ENCODE peak calls at places on chromosome 1, in eight cellular contexts. M is mammary epithelial cell, T is suprapubic skin, P is RWPE1, Y is epithelial cell of esophagus, C is uterus, X is tibial artery, L is AG04450. D is an unnamed sample.

GRCh38 chr1:231508497-231508896 is 20.0 kb upstream of the TSNAX start:
- DNase-seq in C (no peak), X (no peak), P (no peak), T (no peak), Y (no peak), M (no peak), L (no peak), D (no peak)

GRCh38 chr1:236284291-236284711 is 2.5 kb upstream of the ERO1B start:
- DNase-seq in Y (no peak), P (no peak), X (no peak), L (no peak), T (no peak), M (no peak), C (no peak), D (no peak)

GRCh38 chr1:169484683-169485426 is 889 bp downstream of the SLC19A2 start:
- DNase-seq in T (peak; percentile 82), Y (peak; percentile 68), P (peak; percentile 25), L (no peak), X (peak; percentile 89), M (peak; percentile 60), C (peak; percentile 60), D (peak; percentile 88)

GRCh38 chr1:165828103-165828558 is 717 bp downstream of the UCK2 start:
- DNase-seq in M (peak; percentile 39), P (peak; percentile 62), X (peak; percentile 65), C (peak; percentile 24), L (no peak), Y (peak; percentile 38), T (no peak), D (no peak)

GRCh38 chr1:227449051-227449450 is 114.3 kb upstream of the ZNF678 start:
- DNase-seq in M (no peak), C (no peak), Y (peak; percentile 33), T (no peak), L (no peak), X (no peak), P (peak; percentile 58), D (no peak)

GRCh38 chr1:47508900-47509488 is 71.2 kb downstream of the FOXD2 start:
- DNase-seq in Y (no peak), L (no peak), C (no peak), P (no peak), T (no peak), M (no peak), X (no peak), D (peak; percentile 72)

GRCh38 chr1:67020304-67020703 is 33.6 kb downstream of the SLC35D1 start:
- DNase-seq in P (no peak), T (no peak), M (no peak), L (no peak), C (no peak), Y (no peak), X (no peak), D (no peak)

GRCh38 chr1:116290085-116290670 is 82.9 kb upstream of the ATP1A1 start:
- DNase-seq in X (no peak), Y (peak; percentile 94), C (no peak), P (peak; percentile 88), M (peak; percentile 93), T (no peak), L (no peak), D (no peak)

GRCh38 chr1:219174672-219175564 is 1.2 kb downstream of the LYPLAL1 start:
- DNase-seq in Y (peak; percentile 70), T (no peak), C (peak; percentile 57), P (peak; percentile 41), M (peak; percentile 67), X (peak; percentile 60), L (peak; percentile 77), D (peak; percentile 71)

GRCh38 chr1:100353988-100354387 is 1.7 kb downstream of the CDC14A start:
- DNase-seq in P (peak; percentile 44), Y (peak; percentile 53), T (no peak), L (no peak), X (no peak), C (no peak), M (peak; percentile 44), D (no peak)

GRCh38 chr1:181166377-181167196 is 78.1 kb downstream of the IER5 start:
- DNase-seq in M (peak; percentile 66), T (peak; percentile 78), C (peak; percentile 83), X (peak; percentile 75), P (peak; percentile 85), L (peak; percentile 34), Y (peak; percentile 80), D (peak; percentile 65)

GRCh38 chr1:162973381-162973795 is 95.8 kb upstream of the RGS4 start:
- DNase-seq in M (peak; percentile 73), C (no peak), L (no peak), Y (peak; percentile 30), P (peak; percentile 54), X (no peak), T (no peak), D (no peak)

GRCh38 chr1:73674945-73675561 is 522.9 kb downstream of the LRRIQ3 start:
- DNase-seq in L (no peak), T (no peak), Y (peak; percentile 26), M (peak; percentile 15), P (peak; percentile 5), X (no peak), C (no peak), D (no peak)

GRCh38 chr1:220708929-220709801 is 19.0 kb downstream of the C1orf115 start:
- DNase-seq in P (no peak), C (no peak), Y (no peak), T (no peak), X (no peak), M (no peak), L (no peak), D (no peak)

DNA sequence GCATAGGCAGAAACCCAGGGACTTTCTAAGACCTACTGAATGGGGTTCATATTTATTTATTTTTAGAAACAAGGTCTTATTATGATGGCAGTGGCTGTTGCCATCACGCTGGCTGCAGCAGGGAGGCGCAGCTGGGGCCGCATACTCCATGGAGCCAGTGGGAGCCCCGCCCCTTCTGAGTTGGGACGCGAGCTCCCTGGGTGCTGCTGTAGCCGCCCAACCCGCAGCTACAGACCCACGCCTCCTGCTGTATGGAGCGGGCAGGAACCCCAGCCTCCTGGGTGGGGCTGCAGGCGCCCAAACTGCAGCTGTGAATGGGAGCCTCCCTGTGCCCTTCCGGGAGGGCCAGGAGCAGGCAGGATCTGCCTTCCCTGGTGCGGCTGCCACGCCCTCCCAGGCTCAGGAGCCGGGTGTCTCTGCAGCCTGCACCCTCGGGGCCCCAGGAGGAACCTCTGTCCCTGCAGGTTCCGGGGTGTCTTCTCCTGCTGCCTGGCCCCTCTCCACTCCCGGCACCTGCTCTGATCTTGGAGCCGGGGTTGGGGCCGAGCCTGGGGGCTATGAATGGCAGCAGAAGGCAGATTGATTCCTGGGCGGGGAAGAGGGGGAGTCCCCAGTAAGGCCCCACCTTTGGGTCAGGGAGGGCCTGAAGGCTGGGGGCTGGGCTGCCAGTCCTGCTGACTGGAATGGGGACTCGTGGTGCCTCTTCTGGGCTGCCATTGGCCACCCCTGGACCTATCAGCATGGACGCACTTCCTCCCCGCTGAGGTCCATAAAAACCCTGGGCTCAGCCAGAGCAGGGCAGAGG is 66.5 kb upstream of the LRRN2 start:
- DNase-seq in P (peak; percentile 33), L (no peak), C (no peak), T (peak; percentile 69), M (peak; percentile 40), Y (peak; percentile 46), X (no peak), D (peak; percentile 23)
- TF ChIP-seq CTCF in P (no peak), L (no peak), C (no peak), T (peak; percentile 8), M (peak; percentile 40), Y (peak; percentile 7), X (no peak), D (no peak)

DNA sequence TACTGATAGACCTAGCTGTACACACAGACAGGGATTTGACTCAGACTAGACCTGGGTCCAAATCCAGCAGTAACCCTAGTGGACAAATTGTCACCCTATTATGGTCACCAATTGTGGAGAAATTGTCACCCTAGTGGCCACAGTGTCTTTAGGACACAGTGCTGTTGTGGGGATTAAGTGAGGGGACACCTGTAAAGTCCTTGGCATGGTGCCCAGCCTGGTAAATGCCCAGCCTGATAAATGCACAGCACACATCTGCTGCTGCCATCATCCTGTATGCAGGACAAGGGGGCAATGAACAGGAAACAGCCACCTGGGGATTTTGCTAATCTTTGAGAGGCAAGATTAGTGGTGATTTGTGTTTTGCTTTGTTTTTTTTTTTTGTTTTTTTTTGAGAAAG is 2.3 kb downstream of the TMEM61 start:
- DNase-seq in X (no peak), M (no peak), Y (no peak), T (no peak), C (no peak), P (no peak), L (no peak), D (peak; percentile 54)
- TF ChIP-seq CTCF in X (no peak), M (no peak), Y (no peak), T (no peak), C (no peak), P (no peak), L (no peak), D (no peak)

GRCh38 chr1:234320549-234320948 is 52.7 kb upstream of the COA6 start:
- DNase-seq in C (no peak), L (no peak), Y (peak; percentile 72), T (no peak), M (peak; percentile 55), P (peak; percentile 29), X (no peak), D (no peak)

GRCh38 chr1:234324668-234325225 is 48.5 kb upstream of the COA6 start:
- DNase-seq in L (no peak), M (no peak), X (no peak), T (no peak), C (no peak), P (no peak), Y (no peak), D (no peak)

GRCh38 chr1:234321211-234321610 is 52.0 kb upstream of the COA6 start:
- DNase-seq in T (no peak), P (no peak), Y (no peak), X (no peak), M (no peak), L (no peak), C (no peak), D (no peak)

GRCh38 chr1:234322097-234322496 is 51.2 kb upstream of the COA6 start:
- DNase-seq in M (no peak), L (no peak), Y (no peak), P (no peak), C (no peak), T (no peak), X (no peak), D (no peak)

GRCh38 chr1:234322979-234323378 is 50.3 kb upstream of the COA6 start:
- DNase-seq in C (no peak), P (no peak), L (no peak), Y (no peak), X (no peak), T (no peak), M (no peak), D (no peak)
- TF ChIP-seq CTCF in C (no peak), P (no peak), L (peak; percentile 39), Y (peak; percentile 12), X (no peak), T (no peak), M (peak; percentile 26), D (no peak)

DNA sequence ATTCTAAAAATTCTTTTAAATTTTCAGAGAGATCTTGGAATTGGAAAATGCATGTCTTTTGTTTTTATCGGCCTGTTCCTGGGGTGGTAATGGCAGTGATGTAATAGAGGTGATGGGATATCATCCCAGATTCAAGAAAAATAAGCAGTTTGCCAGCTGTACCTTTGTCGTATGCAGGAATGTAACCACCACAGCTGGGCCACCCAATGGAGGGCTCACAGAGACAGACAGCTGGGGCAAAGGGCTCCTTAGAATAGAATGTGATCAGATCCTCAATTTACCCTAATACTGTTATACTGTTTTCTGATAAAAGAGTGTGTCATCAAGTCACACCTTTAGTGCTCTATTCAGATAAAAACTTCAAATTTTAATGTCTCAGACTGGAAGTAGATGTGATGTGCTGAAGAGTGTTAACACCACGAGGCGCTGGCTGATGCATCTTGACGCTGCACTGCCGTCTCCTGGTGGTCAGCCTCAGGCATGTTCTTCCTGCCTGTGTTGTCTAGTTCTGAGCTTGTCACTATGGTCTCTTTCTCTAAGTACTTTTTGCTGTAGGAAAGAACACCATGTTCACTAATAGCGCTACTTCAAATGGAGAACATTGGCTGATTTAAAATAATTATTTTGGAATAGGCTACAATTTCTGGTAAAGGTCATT is 78.8 kb downstream of the C1orf21 start:
- DNase-seq in Y (no peak), C (no peak), P (no peak), T (no peak), X (no peak), M (no peak), L (no peak), D (no peak)
- TF ChIP-seq CTCF in Y (no peak), C (no peak), P (no peak), T (no peak), X (no peak), M (no peak), L (peak; percentile 17), D (no peak)